ENCODE peak calls at places on chromosomes 4 and X, in six cellular contexts. G, S, U, X, T and F are unnamed samples.

GRCh38 chrX:39953879-39954278 is 143.9 kb downstream of the BCOR start:
- DNase-seq in S (no peak), X (no peak), T (peak), G (no peak), U (peak), F (no peak)

GRCh38 chrX:78659955-78660354 is 827 bp upstream of the RTL3 start:
- DNase-seq in S (no peak), G (no peak), X (no peak), U (no peak), T (no peak), F (no peak)

GRCh38 chrX:13373807-13374187 is 53.9 kb upstream of the ATXN3L start:
- DNase-seq in S (no peak), T (peak), U (peak), G (no peak), X (no peak), F (no peak)

GRCh38 chr4:41796545-41797210 is 48.2 kb upstream of the PHOX2B start:
- DNase-seq in S (no peak), X (peak), T (no peak), U (no peak), G (no peak), F (no peak)

GRCh38 chrX:133859336-133859735 is 126.1 kb downstream of the GPC3 start:
- DNase-seq in U (no peak), G (no peak), S (no peak), T (no peak), X (no peak), F (no peak)

GRCh38 chr4:153485860-153486259 is 19.7 kb downstream of the TMEM131L start:
- DNase-seq in G (no peak), S (no peak), X (no peak), T (no peak), U (no peak), F (no peak)

GRCh38 chrX:54482839-54483593 is 13.0 kb downstream of the FGD1 start:
- DNase-seq in X (peak), S (no peak), G (no peak), T (no peak), U (no peak), F (no peak)

GRCh38 chr4:174394915-174395314 is 111.2 kb downstream of the CEP44 start:
- DNase-seq in X (no peak), U (peak), G (no peak), S (no peak), T (peak), F (no peak)

GRCh38 chrX:45421806-45422205 is 221.1 kb upstream of the DIPK2B start:
- DNase-seq in S (no peak), X (no peak), U (no peak), T (no peak), G (no peak), F (no peak)

GRCh38 chrX:115650916-115651315 is 89.9 kb downstream of the PLS3 start:
- DNase-seq in U (peak), S (peak), T (peak), G (peak), X (peak), F (peak)

GRCh38 chr4:127549521-127549920 is 83.2 kb upstream of the INTU start:
- DNase-seq in U (no peak), T (no peak), X (no peak), S (no peak), G (no peak), F (no peak)

GRCh38 chrX:66902081-66902480 is 263.2 kb upstream of the EDA2R start:
- DNase-seq in S (no peak), G (no peak), T (no peak), U (no peak), X (no peak), F (no peak)

GRCh38 chrX:19627533-19627932 is 112.2 kb upstream of the MAP3K15 start:
- DNase-seq in S (no peak), U (no peak), X (no peak), T (no peak), G (no peak), F (no peak)

GRCh38 chr4:166422475-166422874 is 549.4 kb downstream of the TLL1 start:
- DNase-seq in G (no peak), S (no peak), T (peak), U (peak), X (no peak), F (no peak)

GRCh38 chr4:2357821-2358745 is 60.4 kb downstream of the ZFYVE28 start:
- DNase-seq in G (no peak), S (no peak), U (no peak), X (no peak), T (no peak), F (no peak)

GRCh38 chr4:16603178-16603577 is 295.3 kb downstream of the LDB2 start:
- DNase-seq in S (no peak), T (no peak), X (no peak), U (no peak), G (no peak), F (no peak)

GRCh38 chr4:59127748-59128147 is 2017.6 kb upstream of the IGFBP7 start:
- DNase-seq in X (no peak), U (no peak), S (no peak), G (no peak), T (no peak), F (no peak)

GRCh38 chrX:31717474-31717873 is 645.6 kb upstream of the FTHL17 start:
- DNase-seq in X (no peak), T (no peak), U (no peak), S (no peak), G (no peak), F (no peak)

GRCh38 chrX:150268839-150269238 is 94.3 kb upstream of the MAMLD1 start:
- DNase-seq in T (no peak), S (no peak), G (no peak), U (no peak), X (no peak), F (no peak)

GRCh38 chrX:79140731-79141130 is 3.8 kb upstream of the GPR174 start:
- DNase-seq in U (no peak), X (no peak), G (no peak), T (no peak), S (no peak), F (no peak)

GRCh38 chrX:63032811-63033210 is 318.3 kb downstream of the SPIN4 start:
- DNase-seq in G (no peak), X (no peak), S (no peak), T (no peak), U (no peak), F (no peak)

GRCh38 chrX:106170318-106170717 is 2.2 kb downstream of the PWWP3B start:
- DNase-seq in T (peak), G (no peak), X (no peak), S (peak), U (peak), F (peak)

GRCh38 chrX:9851890-9852289 is 65.7 kb downstream of the SHROOM2 start:
- DNase-seq in U (no peak), S (no peak), T (no peak), X (no peak), G (no peak), F (no peak)

GRCh38 chrX:39830414-39830813 is 267.3 kb downstream of the BCOR start:
- DNase-seq in T (no peak), U (no peak), G (no peak), X (no peak), S (no peak), F (no peak)

GRCh38 chr4:7987148-7987989 is 47.7 kb upstream of the AFAP1 start:
- DNase-seq in S (peak), G (peak), T (peak), U (peak), X (peak), F (peak)

GRCh38 chrX:151901821-151902220 is 10.9 kb upstream of the MAGEA4 start:
- DNase-seq in T (no peak), X (no peak), U (no peak), G (no peak), S (no peak), F (no peak)

GRCh38 chr4:139656614-139657486 is 8.8 kb upstream of the MGST2 start:
- DNase-seq in T (peak), U (peak), G (peak), S (peak), X (peak), F (peak)

GRCh38 chrX:129763666-129764065 is 16.1 kb upstream of the SASH3 start:
- DNase-seq in U (no peak), X (no peak), G (no peak), T (no peak), S (no peak), F (no peak)

GRCh38 chrX:72395252-72395651 is 89.5 kb upstream of the CITED1 start:
- DNase-seq in G (no peak), U (no peak), T (peak), S (no peak), X (no peak), F (no peak)

GRCh38 chr4:179313823-179314222 is 1871.6 kb upstream of the AGA start:
- DNase-seq in T (no peak), G (no peak), U (no peak), X (no peak), S (no peak), F (no peak)

GRCh38 chr4:42915484-42915883 is 23.0 kb downstream of the GRXCR1 start:
- DNase-seq in X (no peak), U (no peak), S (no peak), T (no peak), G (no peak), F (peak)

GRCh38 chr4:119656986-119657635 is 28.5 kb upstream of the PDE5A start:
- DNase-seq in U (peak), G (no peak), T (no peak), S (no peak), X (no peak), F (no peak)

GRCh38 chr4:51932261-51932660 is 87.9 kb downstream of the LRRC66 start:
- DNase-seq in U (peak), G (no peak), T (no peak), S (no peak), X (no peak), F (no peak)

GRCh38 chrX:19343085-19343461 is 654 bp upstream of the PDHA1 start:
- DNase-seq in S (no peak), U (no peak), T (no peak), G (no peak), X (no peak), F (no peak)

GRCh38 chr4:151753056-151753455 is 7.8 kb downstream of the GATB start:
- DNase-seq in G (no peak), U (no peak), T (no peak), S (no peak), X (no peak), F (no peak)

GRCh38 chrX:31319586-31319985 is 247.7 kb upstream of the FTHL17 start:
- DNase-seq in G (no peak), S (no peak), X (no peak), U (no peak), T (no peak), F (no peak)

GRCh38 chr4:123833156-123833555 is 436.6 kb downstream of the SPRY1 start:
- DNase-seq in G (no peak), T (no peak), U (no peak), S (no peak), X (no peak), F (no peak)

GRCh38 chr4:152104846-152105462 is 344.1 kb upstream of the GATB start:
- DNase-seq in T (no peak), X (no peak), S (no peak), G (no peak), U (no peak), F (peak)

DNA sequence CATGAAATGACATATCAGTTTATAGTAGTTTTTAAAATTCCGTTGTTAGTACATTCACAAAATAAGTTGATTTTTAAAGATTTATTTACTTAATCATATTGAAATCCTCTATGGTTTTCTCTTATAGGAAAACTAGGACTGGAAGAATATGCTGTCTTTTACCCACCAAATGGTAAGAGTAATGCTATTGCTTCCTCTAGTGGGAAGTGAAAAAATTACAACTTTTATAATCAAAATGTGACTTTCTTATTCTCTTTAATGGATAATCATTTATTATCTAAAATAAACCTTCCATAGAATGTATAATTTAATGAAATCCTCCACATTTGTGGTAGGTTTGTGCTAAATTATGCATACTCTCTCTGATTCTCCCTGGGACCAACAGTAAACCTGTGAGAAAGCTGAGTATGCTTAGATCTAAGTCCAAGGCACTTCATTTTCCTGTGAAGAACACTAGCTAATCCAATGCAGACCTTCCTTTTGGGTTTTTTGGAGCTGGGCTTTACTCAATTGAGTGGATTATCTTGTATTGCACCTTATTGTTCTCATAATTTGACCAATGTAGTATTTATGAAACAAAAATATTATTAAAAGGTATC is 136.2 kb downstream of the TBC1D19 start:
- DNase-seq in T (peak), G (no peak), U (peak), S (no peak), X (no peak), F (no peak)
- TF ChIP-seq CTCF in T (peak), G (peak), U (peak), S (peak), X (peak), F (peak)

GRCh38 chrX:8042304-8042703 is 115.1 kb upstream of the PNPLA4 start:
- DNase-seq in S (no peak), T (no peak), G (no peak), X (no peak), U (no peak), F (no peak)
- TF ChIP-seq CTCF in S (no peak), T (peak), G (peak), X (peak), U (peak), F (no peak)

DNA sequence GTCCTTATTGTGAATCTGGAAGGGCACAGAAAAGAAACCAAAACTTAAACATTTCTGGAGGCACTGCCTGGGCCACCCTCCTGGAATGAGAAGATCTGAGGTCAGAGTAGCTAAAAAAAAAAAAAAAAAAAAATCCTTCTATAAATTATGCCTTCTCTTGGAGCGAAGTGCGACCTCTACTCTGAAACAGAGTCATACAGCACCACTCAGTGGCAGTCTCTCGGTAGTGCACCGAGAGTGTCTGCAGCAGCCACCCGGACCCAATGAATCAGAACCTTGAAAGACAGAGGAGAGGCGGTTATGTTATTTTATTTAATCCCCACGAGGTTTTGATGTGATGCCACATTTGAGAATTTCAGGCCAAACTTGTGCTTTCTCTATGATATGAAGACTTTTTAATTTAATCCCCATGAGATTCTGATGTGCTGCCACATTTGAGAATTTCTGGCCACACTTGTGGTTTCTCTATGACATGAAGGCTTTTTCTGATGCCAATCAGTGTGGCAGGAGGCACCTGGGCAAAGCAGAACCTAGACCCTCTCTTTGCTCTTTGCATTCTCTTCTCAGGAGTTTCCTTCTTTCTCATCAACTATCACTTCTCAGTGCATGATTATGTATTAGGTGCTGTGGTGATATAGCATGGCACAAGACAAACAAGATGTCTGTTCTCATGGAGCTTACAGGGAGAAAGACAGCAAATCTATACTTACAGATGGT is 5.6 kb upstream of the CT47C1 start:
- DNase-seq in G (peak), U (peak), T (peak), S (peak), X (peak), F (peak)
- TF ChIP-seq CTCF in G (peak), U (peak), T (peak), S (peak), X (peak), F (peak)

GRCh38 chr4:180947421-180947820 is 1295.8 kb upstream of the TENM3 start:
- DNase-seq in X (peak), G (no peak), S (no peak), U (peak), T (peak), F (no peak)
- TF ChIP-seq CTCF in X (peak), G (no peak), S (no peak), U (peak), T (peak), F (no peak)

GRCh38 chrX:76538860-76539259 is 111.3 kb downstream of the MAGEE1 start:
- DNase-seq in X (no peak), S (no peak), T (no peak), G (no peak), U (no peak), F (no peak)
- TF ChIP-seq CTCF in X (no peak), S (no peak), T (no peak), G (no peak), U (no peak), F (no peak)

DNA sequence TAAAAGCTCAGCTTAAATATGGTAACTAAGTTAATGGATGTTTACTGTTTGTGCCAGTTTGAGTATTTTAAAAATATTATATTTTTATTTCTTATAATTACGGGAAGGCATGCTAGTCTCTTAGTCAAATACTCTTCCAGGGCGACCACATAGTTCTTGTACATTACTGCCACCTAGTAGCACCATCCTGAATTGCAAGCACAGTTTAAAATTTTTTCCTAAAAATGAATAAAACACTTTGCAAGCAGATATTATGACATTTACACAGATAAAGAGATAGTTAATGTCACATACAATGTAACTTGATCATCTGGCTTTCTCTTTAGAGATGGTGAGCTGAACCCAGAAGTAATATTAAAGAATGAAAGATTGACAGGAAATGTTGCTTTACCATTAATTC is 11.5 kb downstream of the NDP start:
- DNase-seq in S (no peak), U (no peak), X (no peak), G (no peak), T (no peak), F (no peak)
- TF ChIP-seq CTCF in S (peak), U (peak), X (peak), G (no peak), T (peak), F (peak)

GRCh38 chr4:92031825-92032224 is 271.9 kb upstream of the GRID2 start:
- DNase-seq in X (no peak), S (no peak), G (no peak), U (no peak), T (no peak), F (no peak)
- TF ChIP-seq CTCF in X (no peak), S (no peak), G (no peak), U (no peak), T (no peak), F (no peak)

DNA sequence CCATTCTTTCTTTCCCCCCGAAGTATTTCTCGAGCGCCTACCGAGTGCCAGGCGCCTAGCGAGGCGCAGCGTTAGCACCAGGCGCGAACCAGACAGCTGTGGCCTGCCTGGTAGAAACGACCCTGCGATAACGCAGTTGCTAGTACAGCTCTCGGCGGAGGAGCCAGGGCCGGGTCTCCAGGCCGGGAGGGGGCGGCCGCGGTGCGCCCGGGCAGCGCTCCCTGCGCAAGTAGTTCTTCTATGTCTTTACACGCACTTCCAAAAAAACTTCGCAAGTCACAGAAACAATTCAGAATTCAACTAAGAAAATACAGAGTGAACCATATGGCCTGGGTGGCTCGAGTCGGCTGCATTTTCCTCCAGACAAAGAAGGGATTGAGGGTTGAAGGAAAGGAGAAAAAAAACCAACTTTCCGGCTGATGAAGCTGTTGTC is 7.0 kb upstream of the NEUROG2 start:
- DNase-seq in G (no peak), T (peak), U (peak), X (peak), S (peak), F (no peak)
- TF ChIP-seq CTCF in G (no peak), T (peak), U (peak), X (peak), S (peak), F (no peak)

GRCh38 chr4:47483722-47484121 is 1.4 kb upstream of the ATP10D start:
- DNase-seq in S (peak), U (no peak), G (no peak), X (no peak), T (no peak), F (no peak)
- TF ChIP-seq CTCF in S (no peak), U (no peak), G (no peak), X (no peak), T (no peak), F (no peak)